ENCODE peak calls at places on chromosomes 16 and 17, in seven cellular contexts. I is IMR-90, K is K562, C is ovary, V is stomach, U is esophagus squamous epithelium, B is body of pancreas. O is an unnamed sample.

GRCh38 chr17:3712811-3713463 is 10.8 kb upstream of the HASPIN start:
- DNase-seq in I (no peak), K (no peak), C (no peak), V (no peak), U (no peak), B (no peak), O (no peak)

GRCh38 chr16:55406651-55407050 is 72.3 kb upstream of the MMP2 start:
- DNase-seq in I (no peak), K (no peak), C (no peak), V (no peak), U (no peak), B (no peak), O (no peak)

GRCh38 chr16:57807968-57808528 is 5.8 kb upstream of the KIFC3 start:
- DNase-seq in I (peak), K (peak), C (peak), V (peak), U (no peak), B (peak), O (peak)

GRCh38 chr17:21283482-21284318 is 811 bp upstream of the MAP2K3 start:
- DNase-seq in I (peak), K (no peak), C (peak), V (peak), U (no peak), B (peak), O (no peak)

GRCh38 chr16:64089697-64090096 is 1032.2 kb downstream of the CDH11 start:
- DNase-seq in I (peak), K (no peak), C (no peak), V (no peak), U (no peak), B (no peak), O (no peak)

GRCh38 chr17:6570731-6571465 is 14.5 kb upstream of the PITPNM3 start:
- DNase-seq in I (no peak), K (no peak), C (no peak), V (peak), U (no peak), B (no peak), O (no peak)

GRCh38 chr17:17684901-17685774 is 3.9 kb downstream of the RAI1 start:
- DNase-seq in I (peak), K (no peak), C (no peak), V (peak), U (no peak), B (peak), O (no peak)

GRCh38 chr16:63752347-63752746 is 1369.5 kb downstream of the CDH11 start:
- DNase-seq in I (no peak), K (no peak), C (no peak), V (no peak), U (no peak), B (no peak), O (no peak)

GRCh38 chr17:80216473-80217456 is 3.4 kb downstream of the SGSH start:
- DNase-seq in I (no peak), K (no peak), C (no peak), V (no peak), U (no peak), B (no peak), O (no peak)

GRCh38 chr16:19389246-19389645 is 28.4 kb upstream of the TMC5 start:
- DNase-seq in I (no peak), K (peak), C (no peak), V (peak), U (no peak), B (peak), O (no peak)

GRCh38 chr16:11380836-11381235 is 35.6 kb downstream of the RMI2 start:
- DNase-seq in I (no peak), K (no peak), C (no peak), V (no peak), U (no peak), B (no peak), O (no peak)

GRCh38 chr17:52536466-52536865 is 378.0 kb upstream of the CA10 start:
- DNase-seq in I (no peak), K (no peak), C (no peak), V (no peak), U (no peak), B (peak), O (no peak)

GRCh38 chr16:86768231-86768791 is 190.0 kb downstream of the FOXL1 start:
- DNase-seq in I (no peak), K (no peak), C (no peak), V (no peak), U (no peak), B (no peak), O (no peak)

GRCh38 chr17:52666264-52666663 is 507.8 kb upstream of the CA10 start:
- DNase-seq in I (no peak), K (no peak), C (no peak), V (no peak), U (no peak), B (no peak), O (no peak)

GRCh38 chr17:38672788-38673713 is 1.7 kb downstream of the EPOP start:
- DNase-seq in I (no peak), K (no peak), C (no peak), V (no peak), U (no peak), B (no peak), O (no peak)

GRCh38 chr17:31559647-31560501 is 168.4 kb downstream of the RAB11FIP4 start:
- DNase-seq in I (no peak), K (no peak), C (peak), V (no peak), U (no peak), B (peak), O (no peak)

GRCh38 chr17:76193616-76194015 is 46.7 kb downstream of the RNF157 start:
- DNase-seq in I (no peak), K (peak), C (no peak), V (no peak), U (no peak), B (no peak), O (no peak)

GRCh38 chr16:67464565-67464964 is 16.4 kb downstream of the ATP6V0D1 start:
- DNase-seq in I (no peak), K (no peak), C (no peak), V (no peak), U (no peak), B (no peak), O (no peak)

GRCh38 chr16:55876854-55877253 is 1.7 kb upstream of the CES5A start:
- DNase-seq in I (peak), K (no peak), C (no peak), V (no peak), U (no peak), B (no peak), O (no peak)

GRCh38 chr17:65990593-65990992 is 201.3 kb downstream of the CEP112 start:
- DNase-seq in I (no peak), K (no peak), C (no peak), V (no peak), U (no peak), B (no peak), O (no peak)

GRCh38 chr16:67148656-67149275 is 2.0 kb downstream of the B3GNT9 start:
- DNase-seq in I (no peak), K (no peak), C (no peak), V (no peak), U (no peak), B (no peak), O (no peak)

GRCh38 chr16:53207810-53208752 is 153.3 kb downstream of the CHD9 start:
- DNase-seq in I (peak), K (peak), C (peak), V (peak), U (no peak), B (peak), O (peak)

GRCh38 chr17:77145635-77146632 is 5.2 kb downstream of the SEC14L1 start:
- DNase-seq in I (peak), K (no peak), C (no peak), V (peak), U (no peak), B (peak), O (no peak)

GRCh38 chr16:68972720-68973119 is 129.4 kb downstream of the TANGO6 start:
- DNase-seq in I (peak), K (peak), C (no peak), V (no peak), U (no peak), B (no peak), O (no peak)

GRCh38 chr16:82735176-82735575 is 108.4 kb downstream of the CDH13 start:
- DNase-seq in I (no peak), K (no peak), C (no peak), V (no peak), U (no peak), B (no peak), O (no peak)

GRCh38 chr16:27313422-27314160 is at the start of gene IL4R:
- DNase-seq in I (peak), K (peak), C (no peak), V (peak), U (no peak), B (peak), O (peak)

GRCh38 chr17:61314368-61315078 is 85.1 kb upstream of the TBX2 start:
- DNase-seq in I (peak), K (no peak), C (peak), V (peak), U (no peak), B (peak), O (no peak)

GRCh38 chr17:73091770-73092517 is 544 bp downstream of the SLC39A11 start:
- DNase-seq in I (peak), K (peak), C (peak), V (peak), U (no peak), B (peak), O (no peak)

GRCh38 chr16:21339927-21340326 is 61.8 kb upstream of the CRYM start:
- DNase-seq in I (no peak), K (no peak), C (no peak), V (no peak), U (no peak), B (no peak), O (no peak)

GRCh38 chr16:19410435-19411153 is 7.1 kb upstream of the TMC5 start:
- DNase-seq in I (no peak), K (no peak), C (no peak), V (peak), U (no peak), B (peak), O (peak)

GRCh38 chr17:80816241-80817103 is 175.2 kb upstream of the CHMP6 start:
- DNase-seq in I (no peak), K (no peak), C (no peak), V (no peak), U (no peak), B (no peak), O (no peak)

GRCh38 chr16:72426416-72426815 is 254.5 kb upstream of the PMFBP1 start:
- DNase-seq in I (no peak), K (no peak), C (no peak), V (no peak), U (no peak), B (no peak), O (no peak)

GRCh38 chr17:34139996-34140395 is 115.1 kb upstream of the CCL2 start:
- DNase-seq in I (no peak), K (no peak), C (no peak), V (no peak), U (no peak), B (no peak), O (no peak)

GRCh38 chr17:76714822-76715461 is 4.2 kb upstream of the MXRA7 start:
- DNase-seq in I (peak), K (peak), C (peak), V (peak), U (no peak), B (peak), O (no peak)

GRCh38 chr16:88706288-88706964 is at the start of the genes CTU2 and RNF166:
- DNase-seq in I (peak), K (peak), C (peak), V (peak), U (no peak), B (peak), O (peak)
- TF ChIP-seq POLR2A in I (peak), K (no peak), C (peak), V (no peak), U (no peak), B (peak), O (peak)

GRCh38 chr17:20073056-20073979 is 64.2 kb downstream of the SPECC1 start:
- DNase-seq in I (peak), K (peak), C (peak), V (peak), U (no peak), B (peak), O (no peak)
- TF ChIP-seq POLR2A in I (no peak), K (no peak), C (no peak), V (no peak), U (no peak), B (peak), O (peak)

DNA sequence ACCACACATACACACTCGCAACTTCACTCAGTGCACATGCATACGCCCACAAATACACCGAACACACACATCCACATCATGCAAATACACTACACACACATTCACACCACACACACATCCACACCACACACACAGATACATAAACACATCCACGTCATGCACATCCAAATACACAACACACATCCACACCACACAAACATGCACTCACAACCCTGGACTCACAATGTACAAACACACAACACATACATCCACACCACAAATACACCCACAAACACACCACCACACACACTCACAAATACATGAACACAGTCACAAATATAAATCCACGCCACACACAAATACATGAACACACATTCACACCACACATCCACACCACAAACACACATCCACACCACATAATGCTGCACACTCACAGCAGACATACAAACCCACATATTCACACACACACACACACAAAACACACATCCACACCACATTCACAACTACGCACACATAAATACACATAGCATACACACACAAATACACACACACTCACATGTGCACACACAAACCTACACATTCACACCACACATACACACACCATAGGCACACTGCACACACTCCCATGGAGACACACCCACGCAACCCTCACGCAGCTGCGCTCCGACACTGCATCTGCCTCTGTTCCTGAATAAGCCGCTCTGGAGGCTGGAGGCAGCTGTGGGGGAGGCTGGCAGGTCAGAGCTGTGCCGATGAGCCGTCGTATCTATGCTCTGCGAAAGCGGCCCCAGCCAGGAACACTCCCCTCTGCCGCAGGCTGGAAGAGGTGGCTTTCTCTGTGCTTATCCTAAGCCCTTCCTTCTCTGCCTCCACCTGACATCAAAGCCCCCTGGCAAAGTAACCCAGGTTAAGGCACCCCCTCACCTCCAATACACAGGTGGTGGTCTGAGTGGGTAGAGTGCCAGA is 141.8 kb downstream of the GRIN2A start:
- DNase-seq in I (no peak), K (no peak), C (no peak), V (no peak), U (no peak), B (no peak), O (no peak)
- TF ChIP-seq POLR2A in I (no peak), K (no peak), C (no peak), V (no peak), U (no peak), B (no peak), O (no peak)

GRCh38 chr16:70428178-70428998 is 10.5 kb downstream of the ST3GAL2 start:
- DNase-seq in I (peak), K (peak), C (peak), V (peak), U (peak), B (peak), O (no peak)
- TF ChIP-seq POLR2A in I (peak), K (peak), C (no peak), V (no peak), U (no peak), B (peak), O (peak)

GRCh38 chr17:50123649-50124349 is 6.2 kb downstream of the SAMD14 start:
- DNase-seq in I (peak), K (no peak), C (no peak), V (no peak), U (no peak), B (peak), O (no peak)
- TF ChIP-seq POLR2A in I (no peak), K (no peak), C (no peak), V (no peak), U (no peak), B (no peak), O (no peak)

DNA sequence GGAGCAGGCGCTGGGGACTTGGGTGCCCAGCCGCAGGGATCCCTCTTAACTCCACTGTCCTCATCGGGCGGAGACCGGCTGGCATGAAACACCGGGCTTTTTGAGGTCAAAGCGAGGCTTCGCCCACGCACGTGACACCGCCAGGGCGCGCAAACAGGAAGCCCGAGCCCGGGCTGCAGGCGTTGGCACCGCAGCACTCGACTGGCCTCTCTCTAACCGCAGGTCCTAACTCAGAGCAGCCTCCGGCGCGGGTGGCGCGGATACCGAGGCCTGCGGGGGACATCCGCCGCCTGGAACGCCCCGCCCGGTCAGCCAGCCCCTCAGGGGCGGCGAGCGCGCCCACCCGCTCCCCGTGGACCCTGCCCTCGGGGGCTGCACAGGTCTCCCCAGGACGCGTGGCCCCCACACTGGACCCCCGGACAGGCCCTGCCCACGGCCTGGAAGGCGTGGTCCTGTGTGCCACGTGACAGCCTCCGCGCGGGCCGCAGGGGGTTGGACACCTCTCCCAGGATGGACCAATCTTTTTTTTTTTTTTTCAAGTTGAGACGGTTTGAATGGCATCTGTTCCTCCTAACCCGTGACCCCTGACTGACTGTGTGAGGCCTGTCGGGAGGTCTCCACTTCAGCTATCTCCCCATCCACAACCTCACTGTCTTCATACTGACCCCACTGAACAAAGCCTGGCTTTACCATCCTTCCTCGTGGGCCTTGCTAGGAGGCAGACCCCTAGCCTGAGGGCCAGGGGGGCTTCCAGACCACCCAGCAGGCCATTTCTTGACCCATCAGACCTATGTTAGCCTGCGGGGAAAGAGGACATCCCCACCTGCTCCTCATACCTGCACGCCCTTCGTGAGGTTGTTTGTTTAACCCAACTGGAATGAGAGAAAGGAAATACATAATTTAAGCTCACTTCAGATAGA is 8.4 kb upstream of the SLC47A2 start:
- DNase-seq in I (no peak), K (no peak), C (peak), V (peak), U (no peak), B (peak), O (no peak)
- TF ChIP-seq POLR2A in I (no peak), K (no peak), C (no peak), V (no peak), U (no peak), B (no peak), O (no peak)

GRCh38 chr16:29147710-29148425 is 163.0 kb downstream of the LAT start:
- DNase-seq in I (no peak), K (no peak), C (no peak), V (no peak), U (no peak), B (no peak), O (no peak)
- TF ChIP-seq POLR2A in I (no peak), K (no peak), C (no peak), V (no peak), U (no peak), B (no peak), O (no peak)

GRCh38 chr16:30957456-30958163 is at the start of gene SETD1A:
- DNase-seq in I (peak), K (peak), C (peak), V (peak), U (peak), B (peak), O (peak)

GRCh38 chr16:30958164-30959083 is 870 bp downstream of the SETD1A start:
- DNase-seq in I (peak), K (peak), C (peak), V (peak), U (no peak), B (peak), O (peak)

GRCh38 chr16:30954993-30955392 is 2.6 kb upstream of the SETD1A start:
- DNase-seq in I (no peak), K (no peak), C (no peak), V (no peak), U (no peak), B (no peak), O (no peak)

GRCh38 chr16:30953511-30954124 is 3.9 kb upstream of the SETD1A start:
- DNase-seq in I (peak), K (peak), C (peak), V (peak), U (no peak), B (peak), O (no peak)

GRCh38 chr16:30956601-30957455 is 726 bp upstream of the SETD1A start:
- DNase-seq in I (peak), K (peak), C (peak), V (peak), U (no peak), B (peak), O (peak)
- TF ChIP-seq POLR2A in I (no peak), K (peak), C (no peak), V (no peak), U (no peak), B (no peak), O (no peak)